ENCODE peak calls at places on chromosome 3, in seven cellular contexts. L, B, D, R, W, J and S are unnamed samples.

GRCh38 chr3:55282994-55283393 is 204.1 kb downstream of the WNT5A start:
- DNase-seq in L (no peak), B (peak; percentile 32), D (no peak), R (no peak), W (no peak), J (no peak), S (no peak)

GRCh38 chr3:36868614-36869436 is 76.0 kb downstream of the TRANK1 start:
- DNase-seq in L (no peak), B (peak; percentile 74), D (peak; percentile 63), R (peak; percentile 60), W (peak; percentile 67), J (no peak), S (peak; percentile 59)

GRCh38 chr3:13879102-13879945 is 547 bp downstream of the WNT7A start:
- DNase-seq in L (peak; percentile 74), B (peak; percentile 55), D (no peak), R (peak; percentile 21), W (no peak), J (no peak), S (no peak)

GRCh38 chr3:172562881-172563835 is 39.9 kb upstream of the TNFSF10 start:
- DNase-seq in L (no peak), B (peak; percentile 19), D (peak; percentile 97), R (no peak), W (no peak), J (no peak), S (peak; percentile 15)

GRCh38 chr3:58143417-58144055 is 67.2 kb downstream of the DNASE1L3 start:
- DNase-seq in L (no peak), B (no peak), D (no peak), R (no peak), W (no peak), J (no peak), S (no peak)

GRCh38 chr3:172550347-172550943 is 27.2 kb upstream of the TNFSF10 start:
- DNase-seq in L (no peak), B (no peak), D (peak; percentile 90), R (no peak), W (no peak), J (no peak), S (no peak)

GRCh38 chr3:194135806-194136518 is at the start of gene HES1:
- DNase-seq in L (peak; percentile 95), B (peak; percentile 85), D (peak; percentile 98), R (peak; percentile 70), W (peak; percentile 94), J (peak; percentile 89), S (peak; percentile 46)

GRCh38 chr3:195886181-195887141 is 21.9 kb downstream of the TNK2 start:
- DNase-seq in L (no peak), B (peak; percentile 64), D (peak; percentile 73), R (no peak), W (no peak), J (no peak), S (no peak)

GRCh38 chr3:125231895-125232294 is 19.3 kb upstream of the SLC12A8 start:
- DNase-seq in L (no peak), B (no peak), D (peak; percentile 69), R (no peak), W (no peak), J (no peak), S (no peak)

GRCh38 chr3:47536221-47536891 is 22.8 kb upstream of the ELP6 start:
- DNase-seq in L (no peak), B (no peak), D (no peak), R (no peak), W (no peak), J (no peak), S (no peak)

GRCh38 chr3:177111541-177111949 is 85.7 kb downstream of the TBL1XR1 start:
- DNase-seq in L (no peak), B (no peak), D (no peak), R (no peak), W (no peak), J (no peak), S (no peak)

GRCh38 chr3:64151335-64151871 is 73.9 kb downstream of the PRICKLE2 start:
- DNase-seq in L (no peak), B (no peak), D (no peak), R (no peak), W (no peak), J (no peak), S (no peak)